ENCODE peak calls at places on chromosomes 6 and 20, in four cellular contexts. U is neuronal stem cell, L is H9, M is trophoblast cell. X is an unnamed sample.
A peak's percentile ranks its signal among the peaks of the same experiment; 100 is the strongest.

GRCh38 chr6:35473075-35473848 is 5.1 kb downstream of the RPL10A start:
- DNase-seq in U (no peak), L (peak; percentile 52), M (peak; percentile 25), X (no peak)

GRCh38 chr6:116531675-116532570 is 13.6 kb downstream of the TRAPPC3L start:
- DNase-seq in U (peak; percentile 54), M (peak; percentile 76), L (peak; percentile 71), X (peak; percentile 81)

GRCh38 chr20:3768342-3769130 is 983 bp upstream of the ADISSP start:
- DNase-seq in U (peak; percentile 89), M (peak; percentile 86), L (peak; percentile 87), X (peak; percentile 86)

GRCh38 chr20:62269378-62269777 is 31.1 kb downstream of the OSBPL2 start:
- DNase-seq in L (no peak), U (no peak), M (no peak), X (no peak)

GRCh38 chr20:39631557-39631956 is 669.4 kb downstream of the DHX35 start:
- DNase-seq in M (peak; percentile 47), U (no peak), L (no peak), X (no peak)

GRCh38 chr6:30238178-30238795 is 25.1 kb upstream of the TRIM26 start:
- DNase-seq in M (peak; percentile 57), U (no peak), L (peak; percentile 38), X (peak; percentile 16)

GRCh38 chr6:33206027-33206863 is 1.8 kb downstream of the HSD17B8 start:
- DNase-seq in M (no peak), U (no peak), L (no peak), X (peak; percentile 46)

GRCh38 chr20:35710039-35710438 is 10.8 kb downstream of the ROMO1 start:
- DNase-seq in M (no peak), L (no peak), U (no peak), X (no peak)

GRCh38 chr6:158737710-158738615 is 81.2 kb downstream of the EZR start:
- DNase-seq in L (no peak), M (peak; percentile 39), U (no peak), X (no peak)

GRCh38 chr6:150527100-150527499 is 72.6 kb upstream of the PLEKHG1 start:
- DNase-seq in U (no peak), M (no peak), L (no peak), X (no peak)

GRCh38 chr6:13120483-13121482 is 207.6 kb downstream of the TBC1D7 start:
- DNase-seq in L (no peak), U (peak; percentile 8), M (no peak), X (no peak)

GRCh38 chr6:18166314-18167007 is 11.2 kb downstream of the KDM1B start:
- DNase-seq in M (no peak), L (no peak), U (no peak), X (no peak)

GRCh38 chr6:31771992-31772358 is 5.2 kb downstream of the VWA7 start:
- DNase-seq in L (no peak), M (no peak), U (no peak), X (no peak)

GRCh38 chr20:37727247-37727956 is 33.6 kb downstream of the CTNNBL1 start:
- DNase-seq in U (peak; percentile 71), M (peak; percentile 51), L (no peak), X (peak; percentile 58)

GRCh38 chr6:104541411-104541810 is 318.3 kb downstream of the HACE1 start:
- DNase-seq in M (no peak), L (no peak), U (no peak), X (no peak)

GRCh38 chr6:27237089-27237723 is 10.3 kb upstream of the PRSS16 start:
- DNase-seq in M (peak; percentile 58), L (peak; percentile 73), U (no peak), X (peak; percentile 56)

GRCh38 chr20:57395111-57395959 is 4.1 kb downstream of the RBM38 start:
- DNase-seq in L (peak; percentile 66), U (peak; percentile 75), M (peak; percentile 56), X (no peak)

GRCh38 chr20:34475979-34476736 is 40.1 kb upstream of the DYNLRB1 start:
- DNase-seq in M (peak; percentile 51), U (no peak), L (peak; percentile 45), X (no peak)

GRCh38 chr20:59149678-59150504 is 13.7 kb upstream of the ZNF831 start:
- DNase-seq in U (no peak), L (no peak), M (peak; percentile 84), X (no peak)

GRCh38 chr20:56715309-56715708 is 86.2 kb downstream of the TFAP2C start:
- DNase-seq in M (no peak), U (no peak), L (peak; percentile 66), X (no peak)

GRCh38 chr6:123402052-123402451 is 234.7 kb downstream of the TRDN start:
- DNase-seq in L (no peak), U (no peak), M (no peak), X (peak; percentile 24)

GRCh38 chr6:32190054-32190945 is at the start of gene PBX2:
- DNase-seq in M (peak; percentile 65), U (peak; percentile 84), L (peak; percentile 88), X (peak; percentile 94)

GRCh38 chr6:147170269-147170668 is 33.9 kb upstream of the STXBP5 start:
- DNase-seq in L (no peak), M (peak; percentile 85), U (no peak), X (peak; percentile 56)

GRCh38 chr20:15823718-15824117 is 749.5 kb downstream of the KIF16B start:
- DNase-seq in L (no peak), M (no peak), U (no peak), X (no peak)

GRCh38 chr6:13044390-13044789 is 283.9 kb downstream of the TBC1D7 start:
- DNase-seq in M (peak; percentile 93), L (peak; percentile 61), U (no peak), X (peak; percentile 4)

GRCh38 chr20:44018684-44019637 is 104.3 kb downstream of the TOX2 start:
- DNase-seq in U (no peak), M (no peak), L (no peak), X (no peak)

GRCh38 chr6:108622601-108623335 is 62.1 kb downstream of the FOXO3 start:
- DNase-seq in L (no peak), U (no peak), M (peak; percentile 55), X (peak; percentile 95)

GRCh38 chr20:23112595-23112994 is 26.5 kb upstream of the CD93 start:
- DNase-seq in M (no peak), U (no peak), L (no peak), X (no peak)

GRCh38 chr6:25899123-25899522 is 25.1 kb upstream of the SLC17A3 start:
- DNase-seq in U (peak; percentile 17), L (no peak), M (peak; percentile 84), X (no peak)

GRCh38 chr20:41587956-41588355 is 30.2 kb downstream of the CHD6 start:
- DNase-seq in L (no peak), M (no peak), U (no peak), X (no peak)

GRCh38 chr6:1164600-1164999 is 147.3 kb upstream of the FOXQ1 start:
- DNase-seq in L (no peak), M (no peak), U (no peak), X (no peak)

GRCh38 chr6:13702809-13703302 is 8.8 kb downstream of the RANBP9 start:
- DNase-seq in M (peak; percentile 36), L (no peak), U (no peak), X (no peak)

GRCh38 chr6:135087803-135088202 is 33.2 kb upstream of the HBS1L start:
- DNase-seq in L (no peak), M (no peak), U (no peak), X (peak; percentile 29)

GRCh38 chr20:41142241-41142640 is 4.9 kb downstream of the PLCG1 start:
- DNase-seq in M (no peak), U (no peak), L (no peak), X (no peak)

GRCh38 chr6:31053873-31054272 is 43.6 kb downstream of the MUC22 start:
- DNase-seq in L (no peak), M (no peak), U (no peak), X (no peak)

DNA sequence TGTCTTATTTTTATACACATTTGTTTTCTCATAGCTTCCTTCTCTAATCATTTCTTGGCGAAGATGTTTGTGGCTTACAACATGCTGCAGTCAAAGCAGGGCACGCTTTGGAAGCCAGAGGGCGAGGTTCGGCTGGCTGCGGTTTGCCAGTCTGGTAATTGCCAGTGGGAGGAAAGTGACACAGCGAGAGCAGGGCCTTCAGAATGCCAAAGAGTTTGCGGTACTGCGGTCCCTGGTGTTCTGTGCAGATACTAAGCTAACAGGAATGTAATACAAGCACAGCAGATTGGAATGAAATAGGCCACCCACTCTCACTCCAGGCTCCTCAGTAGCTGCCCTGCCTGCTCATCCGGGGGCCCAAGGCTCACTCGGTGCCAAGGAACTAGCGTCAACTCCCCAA is 58.7 kb upstream of the TGM3 start:
- DNase-seq in L (peak; percentile 38), U (no peak), M (no peak), X (no peak)
- H2BK120ac ChIP-seq in L (no peak overlapping the region), U (peak overlapping the region; percentile 14), M (no peak overlapping the region), X (no peak overlapping the region)

DNA sequence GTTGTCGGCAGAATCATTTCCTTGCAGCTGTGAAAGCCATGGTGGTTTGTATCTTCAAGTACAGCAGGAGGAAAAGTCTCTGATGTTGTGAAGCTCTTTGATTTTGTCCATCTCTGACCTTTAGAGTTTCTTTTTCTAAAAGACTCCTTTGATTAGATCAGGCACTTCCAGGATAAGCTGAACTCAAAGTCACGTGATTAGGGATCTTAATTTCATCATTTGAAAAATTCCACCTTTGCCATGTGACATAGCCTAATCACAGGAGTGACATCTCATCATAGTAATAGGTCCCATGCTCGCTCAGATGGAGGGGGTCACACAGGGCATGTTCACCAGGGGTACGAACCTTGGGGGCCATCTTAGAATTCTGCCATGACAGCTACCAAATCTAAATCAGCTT is 441.5 kb upstream of the CDH4 start:
- DNase-seq in L (no peak), U (no peak), M (no peak), X (no peak)
- H2AFZ ChIP-seq in L (no peak overlapping the region), U (no peak overlapping the region), M (no peak overlapping the region), X (no peak overlapping the region)

GRCh38 chr6:125232466-125232865 is 69.3 kb downstream of the HDDC2 start:
- DNase-seq in U (no peak), M (peak; percentile 91), L (no peak), X (peak; percentile 6)

GRCh38 chr6:125231133-125231532 is 70.6 kb downstream of the HDDC2 start:
- DNase-seq in U (no peak), L (no peak), M (no peak), X (no peak)

GRCh38 chr6:125230674-125231073 is 71.1 kb downstream of the HDDC2 start:
- DNase-seq in M (no peak), U (no peak), L (no peak), X (no peak)

GRCh38 chr6:125231574-125232343 is 70.0 kb downstream of the HDDC2 start:
- DNase-seq in L (no peak), U (no peak), M (peak; percentile 66), X (no peak)

DNA sequence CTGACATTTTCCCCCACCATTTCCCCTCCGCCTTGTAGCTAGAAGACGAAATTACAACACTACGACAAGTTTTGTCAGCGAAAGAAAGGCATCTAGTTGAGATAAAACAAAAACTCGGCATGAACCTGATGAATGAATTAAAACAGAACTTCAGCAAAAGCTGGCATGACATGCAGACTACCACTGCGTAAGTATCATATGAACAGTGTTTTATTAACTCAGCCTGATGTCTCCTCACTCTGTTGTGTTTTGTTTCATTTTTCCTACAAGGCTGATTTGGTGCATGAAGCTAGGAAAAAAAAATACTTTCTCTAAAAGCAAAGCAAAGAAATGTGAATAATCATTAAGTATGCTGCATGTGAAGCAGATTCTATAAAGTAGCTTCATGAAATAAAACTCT is 72.7 kb downstream of the HDDC2 start:
- DNase-seq in L (no peak), U (no peak), M (no peak), X (no peak)
- H2BK120ac ChIP-seq in L (no peak overlapping the region), U (no peak overlapping the region), M (no peak overlapping the region), X (no peak overlapping the region)

DNA sequence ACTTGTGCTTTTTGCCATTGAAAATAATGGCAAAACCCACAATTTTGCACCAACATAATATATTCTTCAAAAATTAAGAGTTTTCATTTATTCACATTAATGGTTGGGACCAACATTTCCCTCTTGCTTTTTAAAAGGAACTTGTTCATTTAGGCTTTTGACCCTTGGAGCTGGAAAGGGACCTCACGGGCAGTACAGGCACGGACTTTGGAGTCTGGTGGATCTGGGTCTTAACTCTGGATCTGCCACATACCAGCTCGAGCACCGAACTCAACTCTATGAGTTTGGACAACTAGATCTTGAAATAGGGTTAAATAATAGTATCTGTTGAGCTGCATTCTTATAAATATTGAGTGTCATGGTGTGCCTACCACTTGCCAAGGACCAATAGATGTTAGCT is 37.2 kb downstream of the AFDN start:
- DNase-seq in L (no peak), M (no peak), U (no peak), X (no peak)
- H2AFZ ChIP-seq in L (no peak overlapping the region), M (no peak overlapping the region), U (no peak overlapping the region), X (no peak overlapping the region)